ENCODE peak calls at places on chromosome 1, in four cellular contexts. One of them, this sample, is unnamed.

GRCh38 chr1:16183157-16183556 is 27.3 kb upstream of the EPHA2 start:
- DNase-seq in cardiac fibroblast: peak
- DNase-seq in heart right ventricle: no peak
- DNase-seq in choroid plexus epithelial cell: peak
- DNase-seq in this sample: peak

GRCh38 chr1:98177751-98178150 is 256.9 kb upstream of the DPYD start:
- DNase-seq in choroid plexus epithelial cell: peak
- DNase-seq in heart right ventricle: no peak
- DNase-seq in cardiac fibroblast: no peak
- DNase-seq in this sample: no peak

GRCh38 chr1:237043846-237044636 is 2.1 kb downstream of the RYR2 start:
- DNase-seq in choroid plexus epithelial cell: no peak
- DNase-seq in cardiac fibroblast: no peak
- DNase-seq in heart right ventricle: peak
- DNase-seq in this sample: no peak

GRCh38 chr1:12007204-12007603 is 12.1 kb upstream of the MIIP start:
- DNase-seq in choroid plexus epithelial cell: no peak
- DNase-seq in heart right ventricle: no peak
- DNase-seq in cardiac fibroblast: no peak
- DNase-seq in this sample: no peak

GRCh38 chr1:21329209-21329844 is 39.1 kb upstream of the ECE1 start:
- DNase-seq in heart right ventricle: no peak
- DNase-seq in choroid plexus epithelial cell: no peak
- DNase-seq in cardiac fibroblast: no peak
- DNase-seq in this sample: no peak

GRCh38 chr1:184442260-184442659 is 55.4 kb downstream of the C1orf21 start:
- DNase-seq in choroid plexus epithelial cell: no peak
- DNase-seq in cardiac fibroblast: no peak
- DNase-seq in heart right ventricle: no peak
- DNase-seq in this sample: no peak

GRCh38 chr1:99482750-99483149 is 163.2 kb upstream of the PALMD start:
- DNase-seq in heart right ventricle: no peak
- DNase-seq in cardiac fibroblast: no peak
- DNase-seq in choroid plexus epithelial cell: no peak
- DNase-seq in this sample: no peak

GRCh38 chr1:53573931-53574330 is 114.7 kb downstream of the DMRTB1 start:
- DNase-seq in heart right ventricle: no peak
- DNase-seq in cardiac fibroblast: no peak
- DNase-seq in choroid plexus epithelial cell: no peak
- DNase-seq in this sample: no peak

GRCh38 chr1:36137776-36138175 is 11.5 kb downstream of the TRAPPC3 start:
- DNase-seq in heart right ventricle: no peak
- DNase-seq in cardiac fibroblast: no peak
- DNase-seq in choroid plexus epithelial cell: no peak
- DNase-seq in this sample: no peak

GRCh38 chr1:243758647-243759046 is 91.4 kb downstream of the AKT3 start:
- DNase-seq in cardiac fibroblast: no peak
- DNase-seq in choroid plexus epithelial cell: no peak
- DNase-seq in heart right ventricle: no peak
- DNase-seq in this sample: no peak

GRCh38 chr1:198623920-198624647 is 14.8 kb upstream of the PTPRC start:
- DNase-seq in choroid plexus epithelial cell: peak
- DNase-seq in cardiac fibroblast: peak
- DNase-seq in heart right ventricle: no peak
- DNase-seq in this sample: peak

GRCh38 chr1:64829411-64830033 is 84.6 kb downstream of the RAVER2 start:
- DNase-seq in cardiac fibroblast: no peak
- DNase-seq in choroid plexus epithelial cell: no peak
- DNase-seq in heart right ventricle: no peak
- DNase-seq in this sample: no peak

GRCh38 chr1:230365723-230366307 is 60.3 kb downstream of the PGBD5 start:
- DNase-seq in heart right ventricle: no peak
- DNase-seq in choroid plexus epithelial cell: peak
- DNase-seq in cardiac fibroblast: no peak
- DNase-seq in this sample: no peak

GRCh38 chr1:234294109-234294845 is 79.0 kb upstream of the COA6 start:
- DNase-seq in choroid plexus epithelial cell: no peak
- DNase-seq in heart right ventricle: no peak
- DNase-seq in cardiac fibroblast: no peak
- DNase-seq in this sample: no peak

GRCh38 chr1:46489169-46489637 is 433 bp upstream of the DMBX1 start:
- DNase-seq in heart right ventricle: no peak
- DNase-seq in choroid plexus epithelial cell: no peak
- DNase-seq in cardiac fibroblast: no peak
- DNase-seq in this sample: no peak

GRCh38 chr1:36321119-36321951 is 2.1 kb downstream of the EVA1B start:
- DNase-seq in cardiac fibroblast: peak
- DNase-seq in heart right ventricle: peak
- DNase-seq in choroid plexus epithelial cell: peak
- DNase-seq in this sample: peak

GRCh38 chr1:219283541-219283940 is 109.9 kb downstream of the LYPLAL1 start:
- DNase-seq in heart right ventricle: no peak
- DNase-seq in choroid plexus epithelial cell: no peak
- DNase-seq in cardiac fibroblast: no peak
- DNase-seq in this sample: no peak

GRCh38 chr1:9687120-9687875 is 35.8 kb downstream of the PIK3CD start:
- DNase-seq in heart right ventricle: peak
- DNase-seq in choroid plexus epithelial cell: peak
- DNase-seq in cardiac fibroblast: peak
- DNase-seq in this sample: peak

GRCh38 chr1:4489486-4489885 is 164.9 kb upstream of the AJAP1 start:
- DNase-seq in cardiac fibroblast: no peak
- DNase-seq in heart right ventricle: no peak
- DNase-seq in choroid plexus epithelial cell: no peak
- DNase-seq in this sample: no peak

GRCh38 chr1:26031196-26031902 is 9.8 kb downstream of the EXTL1 start:
- DNase-seq in cardiac fibroblast: peak
- DNase-seq in choroid plexus epithelial cell: peak
- DNase-seq in heart right ventricle: no peak
- DNase-seq in this sample: peak

GRCh38 chr1:2530501-2531361 is 668 bp upstream of the HES5 start:
- DNase-seq in cardiac fibroblast: no peak
- DNase-seq in choroid plexus epithelial cell: no peak
- DNase-seq in heart right ventricle: no peak
- DNase-seq in this sample: no peak

GRCh38 chr1:38804062-38804886 is 55.3 kb downstream of the RRAGC start:
- DNase-seq in heart right ventricle: no peak
- DNase-seq in choroid plexus epithelial cell: no peak
- DNase-seq in cardiac fibroblast: no peak
- DNase-seq in this sample: no peak

GRCh38 chr1:230849451-230850194 is 18.7 kb downstream of the C1orf198 start:
- DNase-seq in cardiac fibroblast: peak
- DNase-seq in heart right ventricle: peak
- DNase-seq in choroid plexus epithelial cell: peak
- DNase-seq in this sample: peak

GRCh38 chr1:227753999-227754764 is 18.9 kb downstream of the SNAP47 start:
- DNase-seq in heart right ventricle: peak
- DNase-seq in cardiac fibroblast: peak
- DNase-seq in choroid plexus epithelial cell: peak
- DNase-seq in this sample: no peak

GRCh38 chr1:66374561-66375111 is 159.3 kb upstream of the SGIP1 start:
- DNase-seq in cardiac fibroblast: peak
- DNase-seq in choroid plexus epithelial cell: peak
- DNase-seq in heart right ventricle: no peak
- DNase-seq in this sample: peak

GRCh38 chr1:58836396-58836795 is 52.5 kb upstream of the JUN start:
- DNase-seq in heart right ventricle: no peak
- DNase-seq in cardiac fibroblast: no peak
- DNase-seq in choroid plexus epithelial cell: no peak
- DNase-seq in this sample: no peak

GRCh38 chr1:91022518-91022929 is 689 bp upstream of the ZNF644 start:
- DNase-seq in cardiac fibroblast: no peak
- DNase-seq in choroid plexus epithelial cell: no peak
- DNase-seq in heart right ventricle: no peak
- DNase-seq in this sample: no peak

GRCh38 chr1:79982218-79982617 is 975.7 kb upstream of the ADGRL4 start:
- DNase-seq in cardiac fibroblast: peak
- DNase-seq in heart right ventricle: peak
- DNase-seq in choroid plexus epithelial cell: peak
- DNase-seq in this sample: no peak

GRCh38 chr1:5647226-5647625 is 345.0 kb downstream of the NPHP4 start:
- DNase-seq in heart right ventricle: no peak
- DNase-seq in cardiac fibroblast: no peak
- DNase-seq in choroid plexus epithelial cell: no peak
- DNase-seq in this sample: no peak

GRCh38 chr1:215399787-215400186 is 167.3 kb upstream of the KCTD3 start:
- DNase-seq in cardiac fibroblast: no peak
- DNase-seq in choroid plexus epithelial cell: no peak
- DNase-seq in heart right ventricle: no peak
- DNase-seq in this sample: no peak
- TF ChIP-seq CTCF in cardiac fibroblast: no peak
- TF ChIP-seq CTCF in choroid plexus epithelial cell: no peak
- TF ChIP-seq CTCF in heart right ventricle: no peak
- TF ChIP-seq CTCF in this sample: no peak

GRCh38 chr1:154971341-154971998 is 923 bp upstream of the SHC1 start:
- DNase-seq in choroid plexus epithelial cell: peak
- DNase-seq in cardiac fibroblast: no peak
- DNase-seq in heart right ventricle: no peak
- DNase-seq in this sample: no peak

GRCh38 chr1:154972517-154973343 is 1.8 kb upstream of the CKS1B start:
- DNase-seq in choroid plexus epithelial cell: peak
- DNase-seq in cardiac fibroblast: peak
- DNase-seq in heart right ventricle: peak
- DNase-seq in this sample: peak

GRCh38 chr1:154970631-154971340 is at the start of gene SHC1:
- DNase-seq in heart right ventricle: peak
- DNase-seq in choroid plexus epithelial cell: peak
- DNase-seq in cardiac fibroblast: peak
- DNase-seq in this sample: peak

GRCh38 chr1:154973344-154974085 is 966 bp upstream of the CKS1B start:
- DNase-seq in cardiac fibroblast: peak
- DNase-seq in choroid plexus epithelial cell: peak
- DNase-seq in heart right ventricle: peak
- DNase-seq in this sample: peak

DNA sequence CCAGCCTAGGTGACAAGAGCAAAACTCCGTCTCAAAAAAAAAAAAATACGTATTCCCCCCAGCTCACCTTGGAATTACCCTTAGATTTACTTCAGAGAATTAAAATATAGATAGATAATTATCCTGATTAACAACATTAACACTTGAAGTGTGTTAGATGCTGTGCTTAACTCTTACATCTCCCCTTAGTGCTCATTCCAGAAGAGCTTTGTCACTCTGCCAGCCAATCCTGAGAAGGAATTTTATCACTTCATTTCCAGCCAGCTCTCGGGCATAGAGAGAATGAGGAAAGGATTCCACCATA is 1.6 kb upstream of the SHC1 start:
- DNase-seq in heart right ventricle: no peak
- DNase-seq in choroid plexus epithelial cell: no peak
- DNase-seq in cardiac fibroblast: no peak
- DNase-seq in this sample: no peak
- H3K4me3 ChIP-seq in heart right ventricle: no peak
- H3K4me3 ChIP-seq in choroid plexus epithelial cell: peak
- H3K4me3 ChIP-seq in cardiac fibroblast: peak
- H3K4me3 ChIP-seq in this sample: peak

DNA sequence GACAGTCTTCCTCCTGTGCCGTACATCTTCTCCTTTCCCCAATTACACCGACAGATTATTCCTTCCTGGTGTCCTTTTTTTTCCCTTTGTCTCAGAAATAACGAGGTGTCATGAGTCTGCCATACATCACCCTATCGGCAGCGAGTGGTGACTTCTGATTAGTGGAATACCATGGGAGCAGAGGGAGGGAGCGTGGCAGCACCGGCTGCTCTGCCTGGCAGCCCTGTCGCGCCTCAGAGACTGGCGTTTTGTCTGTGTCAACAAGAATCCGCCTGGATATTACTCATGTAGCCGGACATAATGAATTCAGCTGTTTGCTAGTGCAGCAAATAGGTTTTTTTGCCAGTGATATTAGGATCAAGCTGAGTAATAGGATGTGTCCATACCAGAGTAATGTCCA is 51.8 kb downstream of the UTP25 start:
- DNase-seq in choroid plexus epithelial cell: no peak
- DNase-seq in heart right ventricle: no peak
- DNase-seq in cardiac fibroblast: peak
- DNase-seq in this sample: no peak
- TF ChIP-seq CTCF in choroid plexus epithelial cell: no peak
- TF ChIP-seq CTCF in heart right ventricle: no peak
- TF ChIP-seq CTCF in cardiac fibroblast: no peak
- TF ChIP-seq CTCF in this sample: no peak

GRCh38 chr1:93773049-93773838 is 91.6 kb upstream of the BCAR3 start:
- DNase-seq in choroid plexus epithelial cell: no peak
- DNase-seq in cardiac fibroblast: no peak
- DNase-seq in heart right ventricle: no peak
- DNase-seq in this sample: no peak

GRCh38 chr1:93777255-93777654 is 95.6 kb upstream of the BCAR3 start:
- DNase-seq in choroid plexus epithelial cell: no peak
- DNase-seq in heart right ventricle: no peak
- DNase-seq in cardiac fibroblast: no peak
- DNase-seq in this sample: no peak

GRCh38 chr1:93776728-93777127 is 95.1 kb upstream of the BCAR3 start:
- DNase-seq in choroid plexus epithelial cell: no peak
- DNase-seq in cardiac fibroblast: no peak
- DNase-seq in heart right ventricle: no peak
- DNase-seq in this sample: no peak

GRCh38 chr1:93774707-93775106 is 93.1 kb upstream of the BCAR3 start:
- DNase-seq in heart right ventricle: no peak
- DNase-seq in choroid plexus epithelial cell: no peak
- DNase-seq in cardiac fibroblast: no peak
- DNase-seq in this sample: peak

GRCh38 chr1:93775224-93775623 is 93.6 kb upstream of the BCAR3 start:
- DNase-seq in cardiac fibroblast: no peak
- DNase-seq in heart right ventricle: no peak
- DNase-seq in choroid plexus epithelial cell: no peak
- DNase-seq in this sample: no peak
- H3K4me3 ChIP-seq in cardiac fibroblast: no peak
- H3K4me3 ChIP-seq in heart right ventricle: no peak
- H3K4me3 ChIP-seq in choroid plexus epithelial cell: no peak
- H3K4me3 ChIP-seq in this sample: no peak

This sample was measured in fibroblast of villous mesenchyme.